ENCODE peak calls at places on chromosomes 16 and 17, in four cellular contexts. G, X, C and H are unnamed samples.

GRCh38 chr17:75404223-75404738 is 1.2 kb downstream of the GRB2 start:
- DNase-seq in G (peak; percentile 77), X (peak; percentile 61), C (peak; percentile 83), H (peak; percentile 61)

GRCh38 chr17:42817866-42818265 is 6.2 kb downstream of the BECN1 start:
- DNase-seq in G (no peak), X (no peak), C (no peak), H (no peak)

GRCh38 chr16:21104124-21104860 is 46.4 kb downstream of the DNAH3 start:
- DNase-seq in G (no peak), X (no peak), C (no peak), H (peak; percentile 39)

GRCh38 chr16:66207864-66208226 is 158.6 kb upstream of the CDH5 start:
- DNase-seq in G (no peak), X (no peak), C (no peak), H (no peak)

GRCh38 chr17:2380225-2380922 is 20.5 kb downstream of the MNT start:
- DNase-seq in G (no peak), X (no peak), C (no peak), H (no peak)

GRCh38 chr17:45757431-45758218 is 26.5 kb upstream of the CRHR1 start:
- DNase-seq in G (no peak), X (no peak), C (no peak), H (no peak)

GRCh38 chr17:55421179-55421934 is at the start of gene MMD:
- DNase-seq in G (peak; percentile 32), X (peak; percentile 43), C (peak; percentile 78), H (peak; percentile 31)

GRCh38 chr16:89749637-89750036 is 28.3 kb downstream of the ZNF276 start:
- DNase-seq in G (no peak), X (no peak), C (no peak), H (no peak)

GRCh38 chr16:56576585-56577299 is 11.9 kb downstream of the MT4 start:
- DNase-seq in G (peak; percentile 90), X (peak; percentile 69), C (peak; percentile 86), H (peak; percentile 69)

GRCh38 chr17:27351741-27352140 is 57.8 kb downstream of the WSB1 start:
- DNase-seq in G (no peak), X (no peak), C (no peak), H (no peak)

GRCh38 chr17:31373150-31374082 is 18.1 kb upstream of the RAB11FIP4 start:
- DNase-seq in G (no peak), X (no peak), C (no peak), H (no peak)

GRCh38 chr16:86590501-86591144 is 12.3 kb downstream of the FOXL1 start:
- DNase-seq in G (no peak), X (no peak), C (no peak), H (no peak)

GRCh38 chr17:63929860-63930766 is 2.0 kb downstream of the CD79B start:
- DNase-seq in G (no peak), X (no peak), C (no peak), H (no peak)

GRCh38 chr17:18250259-18250658 is 8.3 kb downstream of the FLII start:
- DNase-seq in G (no peak), X (no peak), C (no peak), H (no peak)

GRCh38 chr17:38464723-38465419 is 36.6 kb downstream of the ARHGAP23 start:
- DNase-seq in G (no peak), X (peak; percentile 93), C (peak; percentile 97), H (no peak)

GRCh38 chr17:4940625-4941021 is 555 bp downstream of the RNF167 start:
- DNase-seq in G (no peak), X (no peak), C (no peak), H (peak; percentile 39)

GRCh38 chr17:60863892-60864673 is 186.4 kb downstream of the BCAS3 start:
- DNase-seq in G (no peak), X (no peak), C (no peak), H (no peak)

GRCh38 chr16:81645303-81645702 is 133.8 kb upstream of the PLCG2 start:
- DNase-seq in G (no peak), X (peak; percentile 56), C (peak; percentile 96), H (no peak)

GRCh38 chr16:29903579-29903978 is 3.3 kb downstream of the ASPHD1 start:
- DNase-seq in G (no peak), X (no peak), C (no peak), H (no peak)

GRCh38 chr17:59837362-59838195 is 55.2 kb downstream of the TUBD1 start:
- DNase-seq in G (peak; percentile 54), X (peak; percentile 60), C (peak; percentile 89), H (peak; percentile 52)

GRCh38 chr17:16493470-16494048 is 1.6 kb upstream of the LRRC75A start:
- DNase-seq in G (no peak), X (no peak), C (no peak), H (no peak)

GRCh38 chr17:82956726-82957468 is 117.1 kb upstream of the ZNF750 start:
- DNase-seq in G (peak; percentile 7), X (no peak), C (peak; percentile 61), H (no peak)

GRCh38 chr16:86863609-86864008 is 285.3 kb downstream of the FOXL1 start:
- DNase-seq in G (no peak), X (no peak), C (no peak), H (no peak)

GRCh38 chr17:58184308-58184985 is 8.1 kb upstream of the EPX start:
- DNase-seq in G (peak; percentile 40), X (no peak), C (no peak), H (no peak)

GRCh38 chr17:81204578-81204977 is 18.2 kb downstream of the CEP131 start:
- DNase-seq in G (no peak), X (no peak), C (no peak), H (no peak)

GRCh38 chr17:73013816-73014663 is 78.4 kb downstream of the SLC39A11 start:
- DNase-seq in G (no peak), X (no peak), C (no peak), H (no peak)

GRCh38 chr17:7446669-7447068 is 1.8 kb downstream of the CHRNB1 start:
- DNase-seq in G (peak; percentile 47), X (no peak), C (no peak), H (no peak)

GRCh38 chr17:76196675-76197074 is 43.6 kb downstream of the RNF157 start:
- DNase-seq in G (no peak), X (peak; percentile 41), C (peak; percentile 88), H (no peak)

GRCh38 chr17:81566461-81567126 is 14.4 kb upstream of the FAAP100 start:
- DNase-seq in G (no peak), X (peak; percentile 80), C (peak; percentile 90), H (peak; percentile 28)

GRCh38 chr16:68085259-68086071 is at the start of gene NFATC3:
- DNase-seq in G (peak; percentile 98), X (peak; percentile 98), C (peak; percentile 99), H (peak; percentile 98)

GRCh38 chr17:34287858-34288257 is 2.3 kb downstream of the CCL11 start:
- DNase-seq in G (no peak), X (no peak), C (no peak), H (no peak)

GRCh38 chr17:58308173-58308984 is 20.2 kb downstream of the TSPOAP1 start:
- DNase-seq in G (peak; percentile 75), X (peak; percentile 9), C (no peak), H (peak; percentile 68)

GRCh38 chr17:51050291-51051033 is 70.2 kb downstream of the SPAG9 start:
- DNase-seq in G (no peak), X (no peak), C (no peak), H (no peak)

GRCh38 chr16:46720619-46721018 is 27.5 kb downstream of the MYLK3 start:
- DNase-seq in G (no peak), X (no peak), C (no peak), H (no peak)

GRCh38 chr16:57098188-57098841 is 5.9 kb downstream of the CPNE2 start:
- DNase-seq in G (peak; percentile 41), X (no peak), C (no peak), H (no peak)

GRCh38 chr16:56352351-56353053 is 72.8 kb downstream of the AMFR start:
- DNase-seq in G (no peak), X (no peak), C (peak; percentile 62), H (no peak)

GRCh38 chr17:75552847-75553552 is 27.5 kb downstream of the LLGL2 start:
- DNase-seq in G (no peak), X (no peak), C (no peak), H (no peak)

GRCh38 chr16:13885700-13886099 is 34.3 kb upstream of the ERCC4 start:
- DNase-seq in G (no peak), X (no peak), C (no peak), H (no peak)

GRCh38 chr16:13883266-13883665 is 36.7 kb upstream of the ERCC4 start:
- DNase-seq in G (no peak), X (no peak), C (no peak), H (no peak)

DNA sequence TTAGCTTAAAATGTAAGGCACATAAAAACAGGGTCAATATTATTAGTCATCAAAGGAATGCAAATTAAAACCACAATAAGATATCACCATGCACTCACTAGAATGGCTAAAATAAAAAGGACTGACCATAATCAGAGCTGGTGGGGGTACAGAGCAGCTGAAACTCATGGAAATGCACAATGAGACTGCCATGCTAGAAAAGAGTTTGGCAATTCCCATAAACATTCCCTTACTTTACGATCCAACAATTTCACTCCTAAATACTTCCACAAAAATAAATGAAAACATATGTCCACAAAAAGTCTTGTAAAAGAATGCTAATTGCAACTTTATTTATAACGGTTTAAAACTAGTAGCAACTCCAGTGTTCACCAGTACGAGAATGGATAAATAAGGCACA is 36.1 kb upstream of the ERCC4 start:
- DNase-seq in G (no peak), X (no peak), C (no peak), H (no peak)
- TF ChIP-seq CTCF in G (no peak), X (no peak), C (no peak), H (no peak)

DNA sequence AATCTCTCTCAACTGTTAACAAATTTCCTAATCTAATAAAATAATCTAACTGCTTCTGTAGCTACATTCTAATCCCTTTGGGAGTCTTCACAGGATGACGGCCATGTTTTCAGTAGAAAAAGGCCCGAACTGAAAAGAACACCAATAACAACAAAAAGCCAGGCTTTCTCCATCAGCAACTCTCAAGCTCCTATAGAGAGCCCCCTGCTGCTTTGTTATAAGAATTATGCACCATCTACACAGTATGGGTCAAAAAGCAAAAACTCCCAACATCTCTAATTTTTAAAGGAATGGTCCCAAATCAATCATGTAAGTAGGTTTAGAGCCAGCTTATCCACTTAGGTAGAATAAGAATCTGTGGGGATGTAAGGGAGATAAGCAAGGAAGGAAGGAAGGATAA is 163.6 kb upstream of the C17orf78 start:
- DNase-seq in G (no peak), X (no peak), C (no peak), H (no peak)
- TF ChIP-seq CTCF in G (no peak), X (no peak), C (no peak), H (no peak)

DNA sequence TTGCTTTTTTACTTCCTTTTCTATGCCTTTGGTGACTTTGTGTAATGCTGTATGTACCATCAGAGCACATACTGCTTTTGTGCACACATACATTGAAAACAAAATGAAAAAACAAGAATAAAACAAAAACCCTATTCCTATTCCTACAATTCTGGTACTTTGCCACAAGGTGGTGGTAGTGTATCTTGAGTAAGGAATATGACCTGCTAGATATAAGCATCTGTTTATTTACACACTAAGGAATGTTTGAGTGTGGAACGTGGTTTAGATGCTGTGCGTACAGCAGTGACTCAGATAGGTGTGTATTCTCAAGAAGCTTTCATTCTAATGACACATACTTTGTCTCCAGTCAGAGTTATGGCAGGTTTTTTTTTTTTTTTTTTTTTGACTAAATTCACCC is 606.2 kb downstream of the WWOX start:
- DNase-seq in G (no peak), X (no peak), C (no peak), H (no peak)
- TF ChIP-seq CTCF in G (peak; percentile 23), X (no peak), C (no peak), H (peak; percentile 91)

DNA sequence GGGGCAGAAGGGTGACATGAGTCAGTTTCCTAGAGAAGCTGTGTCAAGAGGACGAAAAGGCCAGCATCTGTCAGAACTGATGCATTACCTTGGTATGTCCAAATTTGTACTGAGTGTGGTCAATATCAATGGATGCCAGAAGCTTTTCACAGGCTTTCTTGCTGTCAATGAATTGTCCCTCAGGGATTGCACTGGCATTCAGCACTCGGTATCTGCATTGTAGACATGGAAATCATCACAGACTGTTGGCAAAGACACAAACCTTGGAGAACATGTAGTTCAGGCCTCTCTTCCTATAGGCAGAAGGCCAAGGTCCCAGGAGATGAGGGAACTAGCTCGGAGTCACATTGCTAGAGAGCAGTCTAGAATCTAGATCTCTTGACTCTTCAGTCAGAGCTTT is 16.6 kb downstream of the MYH3 start:
- DNase-seq in G (no peak), X (no peak), C (no peak), H (no peak)
- TF ChIP-seq CTCF in G (no peak), X (no peak), C (no peak), H (no peak)